ENCODE peak calls at places on chromosomes 6 and 20, in four cellular contexts. B is right cardiac atrium; U is kidney epithelial cell; W is naive thymus-derived CD4-positive, alpha-beta T cell. Y is an unnamed sample.

GRCh38 chr20:3128585-3128984 is 31.1 kb downstream of the FASTKD5 start:
- DNase-seq in B (no peak), U (no peak), W (no peak), Y (no peak)

GRCh38 chr6:34243901-34244884 is 4.6 kb downstream of the SMIM29 start:
- DNase-seq in B (peak), U (peak), W (no peak), Y (peak)

GRCh38 chr20:31568041-31568731 is 36.9 kb upstream of the ID1 start:
- DNase-seq in B (peak), U (no peak), W (no peak), Y (no peak)

GRCh38 chr20:15811951-15812350 is 761.3 kb downstream of the KIF16B start:
- DNase-seq in B (no peak), U (no peak), W (no peak), Y (no peak)

GRCh38 chr6:56370127-56370540 is 122.8 kb upstream of the COL21A1 start:
- DNase-seq in B (peak), U (no peak), W (no peak), Y (peak)

GRCh38 chr6:150263765-150264415 is 104.9 kb upstream of the IYD start:
- DNase-seq in B (peak), U (no peak), W (peak), Y (no peak)

GRCh38 chr20:17921774-17922173 is 46.8 kb downstream of the SNX5 start:
- DNase-seq in B (no peak), U (no peak), W (no peak), Y (no peak)

GRCh38 chr20:32462900-32463641 is 104.9 kb downstream of the ASXL1 start:
- DNase-seq in B (peak), U (no peak), W (no peak), Y (no peak)

GRCh38 chr6:10338151-10338550 is 76.7 kb downstream of the TFAP2A start:
- DNase-seq in B (no peak), U (no peak), W (no peak), Y (no peak)

GRCh38 chr20:58073945-58074920 is 154.2 kb downstream of the ANKRD60 start:
- DNase-seq in B (no peak), U (no peak), W (no peak), Y (no peak)

GRCh38 chr6:44456070-44456965 is 68.8 kb downstream of the CDC5L start:
- DNase-seq in B (peak), U (no peak), W (peak), Y (peak)

GRCh38 chr20:59006864-59007757 is at the start of gene CTSZ:
- DNase-seq in B (peak), U (no peak), W (peak), Y (no peak)

GRCh38 chr6:13436691-13437568 is 50.5 kb downstream of the GFOD1 start:
- DNase-seq in B (no peak), U (no peak), W (no peak), Y (no peak)

GRCh38 chr6:167791036-167791779 is 35.5 kb upstream of the AFDN start:
- DNase-seq in B (peak), U (peak), W (no peak), Y (no peak)

GRCh38 chr6:121523628-121524027 is 88.2 kb downstream of the GJA1 start:
- DNase-seq in B (no peak), U (no peak), W (no peak), Y (no peak)

GRCh38 chr6:148794797-148795196 is 48.0 kb downstream of the UST start:
- DNase-seq in B (no peak), U (no peak), W (no peak), Y (no peak)

GRCh38 chr6:24640166-24640565 is 5.8 kb downstream of the KIAA0319 start:
- DNase-seq in B (no peak), U (no peak), W (no peak), Y (no peak)
- H3K4me3 ChIP-seq in B (no peak), U (no peak), W (no peak), Y (no peak)

GRCh38 chr20:62061851-62062418 is 3.7 kb downstream of the TAF4 start:
- DNase-seq in B (no peak), U (no peak), W (no peak), Y (no peak)
- H3K4me3 ChIP-seq in B (no peak), U (no peak), W (no peak), Y (no peak)

DNA sequence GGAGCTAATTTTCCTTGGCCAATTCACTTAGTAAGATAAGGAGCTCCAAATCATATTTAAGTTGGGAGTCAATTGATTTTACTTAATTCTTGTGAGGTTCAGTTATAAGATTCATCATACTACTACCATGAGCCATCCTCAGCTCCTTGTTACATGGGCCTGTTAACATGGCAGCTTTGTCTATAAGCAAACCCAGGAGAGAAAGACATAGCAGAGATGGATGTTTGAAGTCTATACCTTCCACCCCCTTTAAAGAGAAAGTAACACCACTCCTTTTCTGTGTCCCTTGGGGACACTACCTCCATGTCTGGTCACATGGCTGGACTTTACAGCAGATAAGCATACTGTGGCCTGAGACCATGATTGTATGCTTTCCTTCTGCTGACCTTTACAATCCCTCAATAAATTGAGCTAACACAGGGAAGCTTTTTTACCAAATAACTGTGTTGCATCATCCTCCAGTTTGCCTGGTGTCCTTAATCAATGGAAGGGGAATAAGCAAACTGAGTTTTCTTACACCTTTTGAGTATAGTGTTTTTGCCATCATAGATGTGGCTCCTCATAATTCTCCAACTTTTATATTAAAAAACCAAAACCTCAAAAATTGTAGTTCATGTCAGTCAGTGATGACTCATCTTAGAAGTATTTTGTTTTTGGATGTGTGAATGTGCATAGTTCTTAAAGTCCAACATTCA is 9.8 kb upstream of the ZNFX1 start:
- DNase-seq in B (no peak), U (no peak), W (no peak), Y (no peak)
- H3K4me3 ChIP-seq in B (no peak), U (no peak), W (no peak), Y (peak)

GRCh38 chr20:43508106-43508505 is 609 bp downstream of the L3MBTL1 start:
- DNase-seq in B (no peak), U (no peak), W (no peak), Y (no peak)
- H3K4me3 ChIP-seq in B (peak), U (peak), W (peak), Y (peak)

DNA sequence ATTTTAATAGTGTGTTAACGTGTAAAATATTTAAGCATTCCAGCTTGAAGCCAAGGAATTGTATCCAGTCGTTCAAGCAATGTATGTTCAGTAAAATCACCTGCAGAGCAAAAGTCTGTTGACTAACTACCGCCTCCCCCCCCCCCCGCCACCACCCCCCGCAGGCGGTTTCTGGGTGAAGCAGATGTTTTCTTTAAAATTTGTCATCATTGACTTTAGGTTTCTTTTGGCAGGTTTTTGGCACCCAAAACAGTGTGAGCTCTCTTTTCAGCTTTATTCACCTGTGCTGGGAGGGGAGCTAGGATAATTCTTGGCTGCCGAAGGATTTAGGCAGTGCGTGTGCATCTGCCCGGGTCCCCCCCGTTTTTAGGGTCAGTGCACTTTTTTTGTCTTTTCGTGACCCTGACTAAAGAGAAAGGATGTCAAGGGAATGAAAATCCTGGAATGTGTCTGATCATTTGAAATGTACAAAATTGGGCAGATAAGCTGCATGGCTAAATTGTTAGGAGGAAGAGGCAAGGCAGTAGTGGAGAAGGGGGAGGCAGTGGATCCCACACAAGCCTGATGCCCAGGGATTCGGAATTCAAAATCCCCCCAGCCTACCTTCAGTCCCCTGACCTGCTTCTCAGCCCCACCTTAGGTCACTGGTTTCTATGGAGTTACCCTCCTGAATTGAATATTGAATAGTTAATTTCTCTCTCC is 1.1 kb downstream of the EDN1 start:
- DNase-seq in B (no peak), U (no peak), W (no peak), Y (no peak)
- H3K4me3 ChIP-seq in B (peak), U (peak), W (no peak), Y (peak)

GRCh38 chr6:108838101-108838717 is 10.0 kb upstream of the ARMC2 start:
- DNase-seq in B (no peak), U (peak), W (no peak), Y (no peak)
- H3K4me3 ChIP-seq in B (no peak), U (no peak), W (no peak), Y (no peak)

GRCh38 chr20:44068311-44068710 is 118.7 kb downstream of the JPH2 start:
- DNase-seq in B (no peak), U (no peak), W (no peak), Y (no peak)

GRCh38 chr20:44070139-44070900 is 116.7 kb downstream of the JPH2 start:
- DNase-seq in B (peak), U (no peak), W (peak), Y (no peak)

GRCh38 chr20:44071057-44071456 is 115.9 kb downstream of the JPH2 start:
- DNase-seq in B (no peak), U (no peak), W (no peak), Y (no peak)

GRCh38 chr20:44068780-44069191 is 118.2 kb downstream of the JPH2 start:
- DNase-seq in B (no peak), U (no peak), W (no peak), Y (no peak)

DNA sequence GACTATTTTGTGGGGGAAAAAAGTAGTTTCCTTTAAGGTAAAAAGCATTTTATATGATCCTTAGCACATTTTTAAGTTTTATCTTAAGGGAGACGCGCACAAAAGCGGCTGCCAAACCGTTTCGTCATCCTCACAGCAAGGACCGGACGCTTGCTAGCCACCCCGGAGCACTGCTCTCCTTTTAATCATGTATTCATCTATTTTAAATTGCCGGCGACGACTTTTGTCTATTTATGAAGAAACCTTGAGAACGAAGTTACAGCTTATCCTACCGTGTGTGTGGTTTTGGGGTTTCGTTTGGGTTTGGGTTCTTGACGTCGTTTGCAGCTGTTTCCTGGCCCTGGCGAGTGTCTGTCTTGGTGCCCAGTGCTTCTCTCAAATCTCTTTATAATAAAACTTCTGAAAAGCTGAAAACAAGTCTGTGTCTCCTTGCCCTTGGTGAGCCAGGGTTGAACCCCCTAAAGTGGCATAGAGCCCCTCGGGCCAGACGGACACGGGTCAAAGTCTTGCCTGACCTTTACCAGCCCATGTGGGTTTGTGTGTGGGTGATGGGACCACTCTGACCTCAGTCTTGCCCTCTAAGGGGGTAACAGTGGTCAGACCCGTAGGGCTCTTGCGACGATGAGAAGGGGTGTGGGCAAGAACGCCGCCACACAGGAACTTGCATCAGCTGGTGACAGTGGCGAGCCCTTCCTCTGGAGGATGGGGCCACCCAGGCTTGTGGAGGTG is 117.6 kb downstream of the JPH2 start:
- DNase-seq in B (peak), U (no peak), W (peak), Y (no peak)
- H3K4me3 ChIP-seq in B (no peak), U (no peak), W (peak), Y (no peak)

GRCh38 chr6:141041596-141042087 is 1091.1 kb upstream of the GJE1 start:
- DNase-seq in B (no peak), U (no peak), W (no peak), Y (no peak)
- H3K4me3 ChIP-seq in B (no peak), U (no peak), W (no peak), Y (no peak)

GRCh38 chr6:1904494-1904854 is 294.8 kb downstream of the FOXC1 start:
- DNase-seq in B (peak), U (no peak), W (no peak), Y (no peak)

GRCh38 chr6:1903780-1904493 is 294.2 kb downstream of the FOXC1 start:
- DNase-seq in B (no peak), U (no peak), W (no peak), Y (no peak)

GRCh38 chr6:1896897-1897296 is 287.2 kb downstream of the FOXC1 start:
- DNase-seq in B (no peak), U (no peak), W (no peak), Y (no peak)

GRCh38 chr6:1904898-1905297 is 295.2 kb downstream of the FOXC1 start:
- DNase-seq in B (no peak), U (no peak), W (no peak), Y (no peak)

DNA sequence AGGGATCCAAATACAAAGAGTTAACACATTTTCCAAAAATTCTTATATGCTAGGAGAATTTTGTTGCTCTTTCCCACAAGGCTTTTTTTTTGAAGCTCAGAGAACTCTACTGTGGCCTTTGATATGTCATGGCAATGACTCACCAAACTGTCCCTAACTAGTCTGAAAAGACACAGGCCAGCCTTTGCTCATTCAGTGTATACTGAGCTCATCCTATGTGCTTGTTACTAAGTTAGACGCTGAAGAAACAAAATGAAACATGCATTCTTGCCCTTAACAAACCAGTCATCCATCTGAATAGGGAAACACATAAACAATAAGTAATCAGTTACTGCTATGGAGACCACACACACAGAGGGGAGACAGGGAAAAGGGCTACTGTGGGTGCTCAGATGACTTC is 291.8 kb downstream of the FOXC1 start:
- DNase-seq in B (no peak), U (peak), W (no peak), Y (no peak)
- H3K4me3 ChIP-seq in B (no peak), U (no peak), W (no peak), Y (no peak)